ENCODE peak calls at places on chromosomes 3 and 15, in six cellular contexts. U is esophagus squamous epithelium, M is adrenal gland, H is gastrocnemius medialis, J is heart left ventricle, Y is uterus. V is an unnamed sample.

GRCh38 chr3:62911531-62911930 is 36.3 kb upstream of the CADPS start:
- DNase-seq in H (no peak), M (no peak), J (no peak), Y (no peak), U (no peak), V (no peak)

GRCh38 chr15:34154725-34155204 is 52.9 kb downstream of the PGBD4 start:
- DNase-seq in J (no peak), Y (no peak), M (no peak), U (no peak), H (no peak), V (no peak)

GRCh38 chr3:111808439-111808838 is 50.6 kb upstream of the PHLDB2 start:
- DNase-seq in H (no peak), Y (no peak), M (no peak), U (no peak), J (no peak), V (no peak)

GRCh38 chr3:138938056-138938876 is 8.7 kb downstream of the FOXL2 start:
- DNase-seq in J (no peak), M (no peak), H (no peak), Y (no peak), U (no peak), V (peak; percentile 54)

GRCh38 chr3:186356152-186356551 is 5.9 kb downstream of the DGKG start:
- DNase-seq in H (no peak), Y (no peak), J (no peak), M (no peak), U (no peak), V (no peak)

GRCh38 chr15:85482896-85483295 is 102.5 kb downstream of the AKAP13 start:
- DNase-seq in U (no peak), Y (peak; percentile 39), H (no peak), J (no peak), M (no peak), V (no peak)

GRCh38 chr3:170491901-170492300 is 73.2 kb downstream of the CLDN11 start:
- DNase-seq in Y (no peak), H (no peak), J (no peak), M (no peak), U (no peak), V (no peak)

GRCh38 chr15:83340087-83340486 is 55.6 kb upstream of the BNC1 start:
- DNase-seq in J (no peak), H (no peak), M (no peak), Y (no peak), U (no peak), V (no peak)

GRCh38 chr3:45026038-45026437 is at the start of gene CLEC3B:
- DNase-seq in U (no peak), H (peak; percentile 63), Y (peak; percentile 63), M (peak; percentile 82), J (peak; percentile 86), V (peak; percentile 46)

GRCh38 chr15:74400915-74401757 is 32.6 kb downstream of the SEMA7A start:
- DNase-seq in M (no peak), Y (no peak), U (no peak), J (no peak), H (peak; percentile 32), V (no peak)

GRCh38 chr3:168093229-168093628 is 2.5 kb downstream of the GOLIM4 start:
- DNase-seq in J (no peak), M (no peak), U (no peak), H (no peak), Y (no peak), V (no peak)

GRCh38 chr3:158103131-158103955 is 2.9 kb downstream of the SHOX2 start:
- DNase-seq in H (no peak), U (no peak), Y (no peak), J (peak; percentile 26), M (no peak), V (peak; percentile 16)

GRCh38 chr3:190366145-190366544 is 21.8 kb upstream of the CLDN16 start:
- DNase-seq in H (no peak), J (no peak), Y (no peak), M (no peak), U (no peak), V (no peak)

GRCh38 chr3:172522871-172523818 is at the start of gene TNFSF10:
- DNase-seq in J (peak; percentile 70), U (peak; percentile 24), Y (peak; percentile 62), H (peak; percentile 52), M (peak; percentile 93), V (peak; percentile 45)

GRCh38 chr3:46114324-46114988 is 87.2 kb upstream of the XCR1 start:
- DNase-seq in H (no peak), U (no peak), Y (peak; percentile 33), M (no peak), J (no peak), V (no peak)

GRCh38 chr3:52403955-52404354 is 40.9 kb downstream of the SEMA3G start:
- DNase-seq in U (no peak), H (no peak), J (no peak), M (no peak), Y (no peak), V (no peak)

GRCh38 chr15:48823706-48824105 is 12.8 kb upstream of the CEP152 start:
- DNase-seq in U (no peak), H (no peak), M (no peak), J (no peak), Y (no peak), V (no peak)

GRCh38 chr3:32825601-32826375 is 8.0 kb downstream of the TRIM71 start:
- DNase-seq in J (no peak), M (no peak), H (no peak), U (no peak), Y (no peak), V (no peak)

GRCh38 chr3:182967218-182968204 is 12.8 kb downstream of the DCUN1D1 start:
- DNase-seq in U (no peak), H (no peak), M (no peak), Y (no peak), J (no peak), V (no peak)

GRCh38 chr3:50194903-50195500 is 3.6 kb downstream of the GNAT1 start:
- DNase-seq in J (no peak), Y (no peak), U (no peak), H (no peak), M (no peak), V (no peak)
- TF ChIP-seq CTCF in J (no peak), Y (no peak), U (no peak), H (no peak), M (no peak), V (no peak)

DNA sequence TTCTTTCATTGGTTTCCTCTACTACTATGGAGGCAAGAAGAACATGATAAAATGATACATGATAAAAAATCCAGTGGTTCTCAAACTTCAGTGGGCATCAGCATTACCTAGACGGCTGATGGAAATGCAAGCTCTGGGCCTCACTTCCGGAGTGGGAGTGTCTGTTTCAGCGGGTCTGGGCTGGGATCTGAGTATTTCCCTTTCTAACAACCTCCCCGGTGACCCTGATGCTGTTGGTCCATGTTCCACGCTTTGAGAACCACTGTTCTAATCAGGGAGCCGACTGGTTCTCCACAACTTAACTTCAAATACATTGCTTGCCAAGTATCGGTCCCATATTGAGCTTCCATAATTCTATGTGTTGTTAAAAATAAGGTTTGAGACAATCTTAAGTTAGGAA is 712.3 kb upstream of the LMCD1 start:
- DNase-seq in H (no peak), U (no peak), M (no peak), Y (no peak), J (no peak), V (no peak)
- TF ChIP-seq POLR2A in H (no peak), U (no peak), M (no peak), Y (no peak), J (no peak), V (no peak)

GRCh38 chr3:196518999-196519737 is 4.0 kb upstream of the SMCO1 start:
- DNase-seq in Y (peak; percentile 25), J (peak; percentile 70), M (peak; percentile 77), H (peak; percentile 71), U (no peak), V (no peak)
- H3K9me3 ChIP-seq in Y (peaks cover 23% of the 10 kb centered on the region), J (peaks cover 34% of the 10 kb centered on the region), M (no peaks in the 10 kb centered on the region), H (peaks cover 8% of the 10 kb centered on the region), U (no peaks in the 10 kb centered on the region), V (peaks cover 13% of the 10 kb centered on the region)

GRCh38 chr3:58414538-58415197 is 19.0 kb downstream of the PDHB start:
- DNase-seq in M (peak; percentile 83), U (no peak), H (peak; percentile 29), Y (peak; percentile 66), J (peak; percentile 44), V (peak; percentile 48)
- TF ChIP-seq CTCF in M (peak; percentile 84), U (peak; percentile 66), H (peak; percentile 82), Y (peak; percentile 87), J (peak; percentile 85), V (peak; percentile 48)

GRCh38 chr3:12829886-12830784 is 11.2 kb downstream of the RPL32 start:
- DNase-seq in Y (no peak), M (no peak), H (no peak), U (no peak), J (no peak), V (no peak)

GRCh38 chr3:12830785-12831581 is 10.4 kb downstream of the RPL32 start:
- DNase-seq in M (no peak), J (no peak), Y (no peak), H (no peak), U (no peak), V (no peak)

GRCh38 chr3:12833226-12834161 is 7.9 kb downstream of the RPL32 start:
- DNase-seq in U (no peak), Y (no peak), J (no peak), M (no peak), H (no peak), V (no peak)

GRCh38 chr3:12832350-12833225 is 8.8 kb downstream of the RPL32 start:
- DNase-seq in Y (no peak), H (no peak), J (no peak), M (no peak), U (no peak), V (no peak)

DNA sequence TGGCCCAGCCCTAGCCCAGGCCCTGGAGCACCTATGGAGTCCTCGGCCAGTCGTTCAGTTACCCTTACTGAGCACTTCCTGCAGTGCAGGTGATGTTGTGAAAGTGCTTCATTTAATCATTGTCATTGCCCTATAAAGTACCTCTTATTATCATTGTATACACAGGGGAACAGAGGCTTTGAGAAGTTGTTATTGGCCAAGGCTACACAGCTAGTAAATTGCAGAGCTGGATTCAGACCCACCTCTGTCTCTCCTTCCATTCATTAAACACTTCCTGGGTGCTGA is 9.8 kb downstream of the RPL32 start:
- DNase-seq in H (no peak), U (no peak), M (no peak), J (no peak), Y (no peak), V (no peak)
- TF ChIP-seq POLR2A in H (no peak), U (no peak), M (no peak), J (no peak), Y (no peak), V (no peak)

GRCh38 chr15:29896062-29896461 is 73.8 kb upstream of the TJP1 start:
- DNase-seq in Y (no peak), H (no peak), J (no peak), U (no peak), M (no peak), V (no peak)
- H3K9me3 ChIP-seq in Y (no peaks in the 10 kb centered on the region), H (no peaks in the 10 kb centered on the region), J (no peaks in the 10 kb centered on the region), U (no peaks in the 10 kb centered on the region), M (no peaks in the 10 kb centered on the region), V (no peaks in the 10 kb centered on the region)

DNA sequence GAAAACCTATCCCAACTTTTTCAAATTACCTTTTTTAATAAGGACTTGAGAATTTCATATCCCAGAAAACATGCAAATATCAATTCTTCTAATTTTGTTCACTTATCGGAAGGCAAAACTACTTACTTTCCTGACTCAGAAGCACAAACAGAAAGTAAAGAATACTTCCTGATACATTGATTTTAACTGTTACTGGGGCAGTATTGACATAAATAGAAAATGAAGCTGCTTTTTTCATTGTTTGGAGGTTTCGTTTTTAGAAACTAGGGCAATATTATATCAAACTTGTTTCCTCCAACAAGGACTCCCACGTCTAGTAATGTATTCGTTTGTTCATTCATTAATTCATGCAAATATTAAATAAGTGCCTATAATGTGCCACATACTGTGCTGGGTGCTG is 19.1 kb downstream of the PAQR9 start:
- DNase-seq in M (no peak), U (no peak), J (no peak), Y (no peak), H (no peak), V (no peak)
- TF ChIP-seq CTCF in M (no peak), U (no peak), J (no peak), Y (no peak), H (no peak), V (no peak)

V was measured in ovary.